ENCODE peak calls at places on chromosome 10, in six cellular contexts. N, O, S, M, T and V are unnamed samples.

GRCh38 chr10:34031410-34031809 is 696.9 kb upstream of the NRP1 start:
- DNase-seq in N (no peak), O (no peak), S (peak; percentile 75), M (peak; percentile 27), T (no peak), V (no peak)

GRCh38 chr10:63917363-63917762 is 396.2 kb downstream of the REEP3 start:
- DNase-seq in N (no peak), O (peak; percentile 24), S (no peak), M (no peak), T (no peak), V (no peak)

GRCh38 chr10:119265691-119266090 is 58.3 kb downstream of the GRK5 start:
- DNase-seq in N (no peak), O (no peak), S (no peak), M (no peak), T (peak; percentile 35), V (no peak)

GRCh38 chr10:64519831-64520230 is 998.6 kb downstream of the REEP3 start:
- DNase-seq in N (no peak), O (no peak), S (no peak), M (no peak), T (no peak), V (no peak)

GRCh38 chr10:75399461-75400162 is 2.0 kb downstream of the ZNF503 start:
- DNase-seq in N (peak; percentile 83), O (peak; percentile 87), S (peak; percentile 87), M (no peak), T (peak; percentile 91), V (peak; percentile 89)

GRCh38 chr10:113665806-113666354 is 2.0 kb upstream of the NRAP start:
- DNase-seq in N (no peak), O (peak; percentile 53), S (no peak), M (peak; percentile 76), T (no peak), V (no peak)

GRCh38 chr10:103145860-103146466 is 47.1 kb downstream of the NT5C2 start:
- DNase-seq in N (peak; percentile 59), O (no peak), S (peak; percentile 84), M (peak; percentile 78), T (peak; percentile 52), V (no peak)

GRCh38 chr10:125442856-125443540 is 240.0 kb downstream of the TEX36 start:
- DNase-seq in N (no peak), O (no peak), S (no peak), M (peak; percentile 58), T (no peak), V (no peak)

GRCh38 chr10:5573968-5574641 is 49.3 kb downstream of the CALML3 start:
- DNase-seq in N (no peak), O (no peak), S (no peak), M (no peak), T (peak; percentile 62), V (no peak)

GRCh38 chr10:130479906-130480305 is 343.7 kb downstream of the GLRX3 start:
- DNase-seq in N (no peak), O (no peak), S (no peak), M (no peak), T (no peak), V (no peak)

GRCh38 chr10:79180619-79181221 is 112.0 kb downstream of the ZMIZ1 start:
- DNase-seq in N (no peak), O (no peak), S (no peak), M (no peak), T (no peak), V (no peak)

GRCh38 chr10:84574101-84574500 is 245.7 kb downstream of the CCSER2 start:
- DNase-seq in N (no peak), O (no peak), S (no peak), M (peak; percentile 10), T (no peak), V (no peak)

GRCh38 chr10:91908358-91909177 is 718 bp downstream of the FGFBP3 start:
- DNase-seq in N (peak; percentile 79), O (peak; percentile 94), S (peak; percentile 83), M (peak; percentile 46), T (peak; percentile 68), V (peak; percentile 86)

GRCh38 chr10:64261676-64262075 is 740.5 kb downstream of the REEP3 start:
- DNase-seq in N (no peak), O (no peak), S (no peak), M (no peak), T (no peak), V (no peak)

GRCh38 chr10:121058082-121058481 is 206.9 kb downstream of the WDR11 start:
- DNase-seq in N (no peak), O (no peak), S (no peak), M (no peak), T (no peak), V (no peak)

GRCh38 chr10:92240289-92241157 is 50.4 kb downstream of the CPEB3 start:
- DNase-seq in N (peak; percentile 64), O (peak; percentile 74), S (peak; percentile 33), M (peak; percentile 56), T (no peak), V (peak; percentile 75)

GRCh38 chr10:60986779-60987178 is 42.8 kb upstream of the RHOBTB1 start:
- DNase-seq in N (no peak), O (peak; percentile 9), S (no peak), M (no peak), T (no peak), V (no peak)

GRCh38 chr10:95178797-95179196 is 15.2 kb upstream of the ACSM6 start:
- DNase-seq in N (no peak), O (no peak), S (no peak), M (no peak), T (no peak), V (no peak)

GRCh38 chr10:26199841-26200240 is 16.7 kb upstream of the GAD2 start:
- DNase-seq in N (no peak), O (no peak), S (no peak), M (no peak), T (no peak), V (no peak)

GRCh38 chr10:72800000-72800740 is 93.4 kb upstream of the OIT3 start:
- DNase-seq in N (no peak), O (no peak), S (no peak), M (peak; percentile 7), T (no peak), V (no peak)

GRCh38 chr10:132961-133898 is 2.0 kb upstream of the ZMYND11 start:
- DNase-seq in N (no peak), O (peak; percentile 18), S (no peak), M (peak; percentile 71), T (no peak), V (no peak)

GRCh38 chr10:92124524-92125168 is 166.2 kb downstream of the CPEB3 start:
- DNase-seq in N (peak; percentile 61), O (no peak), S (peak; percentile 17), M (peak; percentile 91), T (no peak), V (no peak)

GRCh38 chr10:26799342-26799741 is 61.4 kb downstream of the ABI1 start:
- DNase-seq in N (no peak), O (no peak), S (no peak), M (no peak), T (no peak), V (peak; percentile 57)

DNA sequence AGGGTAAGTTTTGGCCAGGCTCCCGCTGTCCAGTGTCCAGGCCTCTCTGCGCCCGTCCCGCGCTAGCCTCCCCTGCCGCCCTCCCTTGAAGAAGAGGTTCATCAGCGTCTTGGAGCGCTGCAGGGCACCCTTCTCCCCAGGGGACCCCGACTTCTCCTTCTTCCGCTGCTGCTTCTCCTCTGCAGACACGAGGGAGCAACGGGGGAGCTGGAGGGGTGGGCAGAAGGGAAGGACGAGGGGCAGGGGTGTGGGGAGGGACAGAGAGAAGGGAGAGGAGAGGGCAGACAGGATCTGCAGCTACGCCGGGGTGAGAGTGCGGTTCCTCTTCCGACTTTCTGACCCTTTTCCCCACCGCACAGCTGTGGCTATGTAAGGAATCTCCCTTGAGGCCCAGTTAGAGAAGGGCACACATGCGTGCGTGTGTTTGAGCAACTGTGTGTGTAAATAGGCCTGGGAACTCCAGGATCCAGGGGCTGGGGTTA is 12.8 kb downstream of the PDZD7 start:
- DNase-seq in N (no peak), O (peak; percentile 49), S (no peak), M (no peak), T (no peak), V (no peak)
- H3K27me3 ChIP-seq in N (no peaks in the 10 kb centered on the region), O (peaks cover 71% of the 10 kb centered on the region), S (no peaks in the 10 kb centered on the region), M (peaks cover 6% of the 10 kb centered on the region), T (no peaks in the 10 kb centered on the region), V (no peaks in the 10 kb centered on the region)

GRCh38 chr10:76732306-76732705 is 905.3 kb downstream of the KCNMA1 start:
- DNase-seq in N (no peak), O (no peak), S (no peak), M (no peak), T (no peak), V (no peak)

GRCh38 chr10:76733441-76733840 is 904.2 kb downstream of the KCNMA1 start:
- DNase-seq in N (no peak), O (no peak), S (no peak), M (no peak), T (no peak), V (no peak)

GRCh38 chr10:76736848-76737495 is 900.6 kb downstream of the KCNMA1 start:
- DNase-seq in N (no peak), O (no peak), S (no peak), M (no peak), T (no peak), V (no peak)

GRCh38 chr10:76738991-76739390 is 898.6 kb downstream of the KCNMA1 start:
- DNase-seq in N (no peak), O (no peak), S (no peak), M (no peak), T (no peak), V (no peak)

DNA sequence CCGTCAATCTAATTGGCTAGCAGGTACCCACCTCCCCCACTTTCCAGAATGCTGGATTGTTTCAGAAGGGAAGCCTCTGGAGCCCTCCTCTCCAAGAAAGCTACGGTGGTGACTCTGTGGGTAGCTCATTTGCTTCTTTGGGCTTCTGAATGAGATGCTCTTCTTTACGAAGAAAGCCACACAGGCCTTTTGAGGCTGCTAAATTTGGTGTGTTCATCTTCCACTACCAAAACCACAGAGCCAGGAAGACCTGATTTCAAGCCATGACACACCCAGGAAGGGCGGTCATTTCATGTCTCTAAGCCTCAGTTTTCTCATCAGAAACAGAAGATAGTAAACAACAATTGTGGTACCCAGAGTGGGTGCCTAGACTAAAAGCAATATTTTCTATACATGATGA is 901.2 kb downstream of the KCNMA1 start:
- DNase-seq in N (no peak), O (no peak), S (no peak), M (no peak), T (no peak), V (no peak)
- H3K27me3 ChIP-seq in N (no peaks in the 10 kb centered on the region), O (no peaks in the 10 kb centered on the region), S (no peaks in the 10 kb centered on the region), M (peaks cover 2% of the 10 kb centered on the region), T (no peaks in the 10 kb centered on the region), V (no peaks in the 10 kb centered on the region)

DNA sequence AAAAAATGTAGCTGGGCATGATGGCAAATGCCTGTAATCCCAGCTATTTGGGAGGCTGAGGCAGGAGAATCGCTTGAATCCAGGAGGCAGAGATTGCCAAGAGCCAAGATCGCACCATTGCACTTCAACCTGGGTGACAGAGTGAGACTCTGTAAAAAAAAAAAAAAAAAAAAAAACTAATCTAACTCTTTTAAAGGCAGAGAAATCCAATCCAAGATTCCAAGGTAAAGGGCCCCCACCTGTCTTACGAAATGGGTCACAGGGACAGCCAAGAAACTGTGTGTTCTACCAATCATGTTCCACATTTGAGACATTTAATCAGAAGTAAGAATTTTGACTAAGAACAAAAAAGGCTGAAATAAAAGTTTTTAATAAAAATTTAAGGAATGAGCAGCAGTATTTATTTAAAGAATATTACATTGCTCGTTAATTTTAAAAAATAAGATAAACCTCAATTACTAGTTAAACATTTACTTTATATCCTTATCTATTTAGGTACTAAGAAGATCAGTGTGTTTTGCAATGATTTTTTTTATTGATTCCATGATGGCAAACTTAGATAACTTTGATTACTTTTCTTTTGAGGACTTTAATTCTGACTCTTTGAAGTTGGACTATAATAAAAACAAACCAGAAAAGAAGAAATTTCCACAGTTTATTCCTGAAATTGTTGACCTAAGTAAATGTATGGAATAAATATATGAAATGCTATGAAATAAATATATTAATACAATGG is 6.7 kb upstream of the OAT start:
- DNase-seq in N (no peak), O (no peak), S (no peak), M (no peak), T (no peak), V (no peak)
- H3K27me3 ChIP-seq in N (no peaks in the 10 kb centered on the region), O (peaks cover 24% of the 10 kb centered on the region), S (no peaks in the 10 kb centered on the region), M (no peaks in the 10 kb centered on the region), T (no peaks in the 10 kb centered on the region), V (no peaks in the 10 kb centered on the region)

GRCh38 chr10:98299341-98299740 is 31.3 kb upstream of the LOXL4 start:
- DNase-seq in N (no peak), O (peak; percentile 70), S (no peak), M (no peak), T (no peak), V (no peak)
- H3K27me3 ChIP-seq in N (no peaks in the 10 kb centered on the region), O (no peaks in the 10 kb centered on the region), S (no peaks in the 10 kb centered on the region), M (peaks cover 1% of the 10 kb centered on the region), T (no peaks in the 10 kb centered on the region), V (no peaks in the 10 kb centered on the region)